ENCODE peak calls at places on chromosomes 13 and 19, in ten cellular contexts. U is brain microvascular endothelial cell; G is heart right ventricle; Y is CD4-positive, CD25-positive, alpha-beta regulatory T cell; L is pancreas; F is adrenal gland; T is HCT116; N is ascending aorta; R is kidney; Z is esophagus muscularis mucosa. H is an unnamed sample.

GRCh38 chr13:73168993-73169401 is 110.2 kb downstream of the KLF5 start:
- DNase-seq in Z (no peak), Y (no peak), U (no peak), R (no peak), F (no peak), L (no peak), G (no peak), N (no peak), T (no peak), H (no peak)

GRCh38 chr13:51729853-51730553 is 74.0 kb downstream of the DHRS12 start:
- DNase-seq in Y (peak), U (peak), F (peak), L (no peak), T (no peak), R (no peak), N (peak), Z (no peak), G (no peak), H (no peak)

GRCh38 chr13:81171065-81171647 is 830.2 kb upstream of the SPRY2 start:
- DNase-seq in T (peak), Y (peak), F (no peak), N (no peak), R (no peak), G (no peak), L (no peak), Z (no peak), U (no peak), H (no peak)

GRCh38 chr13:26390203-26390602 is 136.3 kb downstream of the CDK8 start:
- DNase-seq in Z (no peak), Y (no peak), U (no peak), N (no peak), L (no peak), R (no peak), T (no peak), G (no peak), F (no peak), H (no peak)

GRCh38 chr13:22235285-22235949 is 564.5 kb downstream of the FGF9 start:
- DNase-seq in N (no peak), U (no peak), T (peak), Y (no peak), F (no peak), L (no peak), R (no peak), Z (no peak), G (no peak), H (no peak)

GRCh38 chr19:23716792-23717191 is 29.8 kb upstream of the ZNF675 start:
- DNase-seq in F (no peak), N (no peak), Y (no peak), L (no peak), T (no peak), Z (no peak), U (no peak), R (no peak), G (no peak), H (no peak)

GRCh38 chr13:111336666-111337065 is 16.2 kb downstream of the TEX29 start:
- DNase-seq in U (no peak), Y (no peak), F (no peak), L (no peak), Z (no peak), T (no peak), N (no peak), G (no peak), R (no peak), H (no peak)

GRCh38 chr19:49331616-49332055 is 3.6 kb upstream of the CD37 start:
- DNase-seq in L (no peak), N (peak), F (peak), R (no peak), G (no peak), Z (peak), Y (peak), U (peak), T (peak), H (peak)

GRCh38 chr13:41177616-41178015 is 16.8 kb downstream of the KBTBD7 start:
- DNase-seq in F (no peak), Y (no peak), G (no peak), R (no peak), N (no peak), T (no peak), L (no peak), Z (no peak), U (no peak), H (no peak)

GRCh38 chr13:38804536-38804935 is 117.7 kb downstream of the FREM2 start:
- DNase-seq in F (no peak), Z (no peak), T (no peak), N (no peak), G (no peak), U (no peak), R (no peak), L (no peak), Y (no peak), H (no peak)

GRCh38 chr19:29528350-29528945 is 2.7 kb downstream of the VSTM2B start:
- DNase-seq in N (no peak), F (peak), Z (no peak), U (peak), L (peak), Y (peak), G (peak), R (peak), T (peak), H (peak)

GRCh38 chr19:29040951-29041350 is 172.0 kb downstream of the UQCRFS1 start:
- DNase-seq in N (no peak), Y (no peak), F (no peak), G (no peak), L (no peak), Z (no peak), T (no peak), U (no peak), R (no peak), H (no peak)

GRCh38 chr19:29872224-29872731 is 60.5 kb downstream of the CCNE1 start:
- DNase-seq in G (no peak), L (peak), F (no peak), Y (peak), R (no peak), Z (no peak), T (no peak), N (no peak), U (no peak), H (no peak)

GRCh38 chr13:72643339-72643989 is 84.0 kb downstream of the MZT1 start:
- DNase-seq in N (no peak), U (peak), T (peak), R (no peak), Y (peak), L (no peak), F (peak), Z (no peak), G (no peak), H (no peak)

GRCh38 chr19:50496189-50497029 is 14.6 kb downstream of the JOSD2 start:
- DNase-seq in Z (no peak), N (no peak), Y (no peak), G (peak), T (no peak), R (peak), F (no peak), U (no peak), L (peak), H (peak)

GRCh38 chr19:2315121-2315817 is 7.3 kb upstream of the LINGO3 start:
- DNase-seq in T (no peak), Z (no peak), F (no peak), L (no peak), R (no peak), G (no peak), Y (no peak), U (no peak), N (no peak), H (no peak)

GRCh38 chr13:74250738-74251190 is 116.6 kb upstream of the KLF12 start:
- DNase-seq in Y (no peak), F (no peak), Z (no peak), T (no peak), G (no peak), L (no peak), R (no peak), U (peak), N (no peak), H (no peak)

GRCh38 chr19:34096020-34096915 is 76.0 kb upstream of the LSM14A start:
- DNase-seq in R (no peak), Z (no peak), Y (peak), U (peak), N (no peak), G (no peak), L (no peak), F (peak), T (peak), H (no peak)

GRCh38 chr13:42561752-42562467 is 12.0 kb upstream of the TNFSF11 start:
- DNase-seq in L (no peak), F (no peak), R (no peak), T (no peak), Y (no peak), N (no peak), U (peak), Z (no peak), G (no peak), H (no peak)

GRCh38 chr19:1261512-1261862 is 7.6 kb upstream of the CIRBP start:
- DNase-seq in R (peak), L (no peak), G (no peak), F (no peak), Y (peak), T (no peak), Z (no peak), N (no peak), U (no peak), H (no peak)

GRCh38 chr13:45728759-45729158 is 26.6 kb downstream of the CBY2 start:
- DNase-seq in F (no peak), Y (peak), N (no peak), G (no peak), L (no peak), U (no peak), R (no peak), Z (no peak), T (peak), H (no peak)

GRCh38 chr19:4232614-4233281 is 3.4 kb downstream of the EBI3 start:
- DNase-seq in U (no peak), G (no peak), L (peak), Z (no peak), N (no peak), Y (no peak), T (no peak), F (no peak), R (no peak), H (no peak)

GRCh38 chr19:4225902-4226301 is 3.4 kb upstream of the EBI3 start:
- DNase-seq in T (no peak), G (no peak), L (no peak), U (no peak), Y (no peak), Z (no peak), N (no peak), F (no peak), R (no peak), H (no peak)

GRCh38 chr19:4228765-4229178 is 551 bp upstream of the EBI3 start:
- DNase-seq in L (no peak), R (no peak), Z (no peak), F (no peak), N (no peak), T (no peak), G (no peak), Y (no peak), U (no peak), H (no peak)

GRCh38 chr19:4227771-4228170 is 1.6 kb upstream of the EBI3 start:
- DNase-seq in F (no peak), N (no peak), Z (no peak), R (no peak), G (no peak), T (no peak), U (no peak), Y (no peak), L (no peak), H (no peak)

GRCh38 chr19:4229179-4229931 is at the start of gene EBI3:
- DNase-seq in L (no peak), Z (no peak), T (no peak), R (no peak), G (no peak), U (peak), N (no peak), Y (peak), F (no peak), H (peak)
- H3K27ac ChIP-seq in L (no peak), Z (no peak), T (no peak), R (no peak), G (no peak), U (peak), N (no peak), Y (no peak), F (no peak), H (peak)

GRCh38 chr19:17183271-17183757 is 31.8 kb upstream of the USE1 start:
- DNase-seq in U (no peak), R (no peak), L (no peak), T (no peak), Y (peak), F (no peak), N (no peak), G (no peak), Z (no peak), H (no peak)
- H3K27ac ChIP-seq in U (no peak), R (no peak), L (no peak), T (no peak), Y (peak), F (no peak), N (no peak), G (no peak), Z (no peak), H (no peak)

GRCh38 chr13:43596924-43597598 is 189.7 kb downstream of the ENOX1 start:
- DNase-seq in Y (peak), N (no peak), T (no peak), U (no peak), L (no peak), F (no peak), Z (no peak), G (no peak), R (no peak), H (no peak)
- H3K27ac ChIP-seq in Y (no peak), N (no peak), T (no peak), U (no peak), L (no peak), F (no peak), Z (no peak), G (no peak), R (no peak), H (no peak)

GRCh38 chr19:47152205-47152604 is 21.6 kb downstream of the SAE1 start:
- DNase-seq in Z (no peak), T (no peak), U (no peak), L (no peak), F (no peak), G (no peak), R (no peak), N (no peak), Y (no peak), H (no peak)
- H3K27ac ChIP-seq in Z (peak), T (peak), U (no peak), L (no peak), F (no peak), G (no peak), R (no peak), N (no peak), Y (no peak), H (no peak)